ENCODE peak calls at places on chromosome 22, in six cellular contexts. I, M, G, R, F and J are unnamed samples.

GRCh38 chr22:22953796-22954195 is 66.2 kb downstream of the IGLL5 start:
- DNase-seq in G (no peak), F (no peak), I (no peak), R (no peak), M (no peak), J (no peak)

GRCh38 chr22:44288951-44289350 is 23.8 kb downstream of the SHISAL1 start:
- DNase-seq in G (no peak), R (no peak), F (no peak), I (no peak), M (no peak), J (no peak)

GRCh38 chr22:33354928-33355327 is 296.7 kb upstream of the SYN3 start:
- DNase-seq in I (no peak), G (no peak), R (no peak), F (no peak), M (no peak), J (no peak)

GRCh38 chr22:24752091-24752623 is 22.4 kb downstream of the PIWIL3 start:
- DNase-seq in G (peak), R (no peak), F (no peak), M (no peak), I (no peak), J (no peak)

GRCh38 chr22:44357962-44358553 is 45.3 kb upstream of the SHISAL1 start:
- DNase-seq in R (no peak), F (peak), G (peak), I (no peak), M (no peak), J (no peak)

GRCh38 chr22:45430871-45431270 is 17.4 kb downstream of the RIBC2 start:
- DNase-seq in G (no peak), M (no peak), F (no peak), I (no peak), R (no peak), J (no peak)

GRCh38 chr22:48979482-48979881 is 848.2 kb downstream of the BRD1 start:
- DNase-seq in R (no peak), I (no peak), F (no peak), M (no peak), G (peak), J (no peak)

GRCh38 chr22:48892571-48893287 is 934.9 kb downstream of the BRD1 start:
- DNase-seq in I (no peak), G (no peak), M (no peak), F (no peak), R (no peak), J (no peak)

GRCh38 chr22:44574057-44574456 is 76.0 kb upstream of the RTL6 start:
- DNase-seq in I (peak), G (no peak), R (peak), F (peak), M (no peak), J (peak)

GRCh38 chr22:19892249-19892879 is 37.7 kb upstream of the GNB1L start:
- DNase-seq in M (no peak), G (peak), I (no peak), R (no peak), F (no peak), J (no peak)

GRCh38 chr22:46369716-46370583 is 34.4 kb downstream of the TRMU start:
- DNase-seq in G (no peak), M (no peak), I (peak), R (no peak), F (no peak), J (no peak)

GRCh38 chr22:28560005-28560742 is 119.5 kb downstream of the TTC28 start:
- DNase-seq in F (no peak), G (no peak), I (no peak), M (no peak), R (no peak), J (no peak)

GRCh38 chr22:47837703-47838102 is 1075.3 kb downstream of the TBC1D22A start:
- DNase-seq in R (peak), G (peak), F (no peak), I (peak), M (no peak), J (no peak)

GRCh38 chr22:43066134-43066533 is 23.1 kb downstream of the TTLL1 start:
- DNase-seq in G (peak), F (no peak), R (no peak), M (no peak), I (no peak), J (no peak)

GRCh38 chr22:40396882-40397281 is 26.5 kb downstream of the SGSM3 start:
- DNase-seq in I (peak), F (peak), G (peak), M (no peak), R (no peak), J (peak)

GRCh38 chr22:20159088-20159487 is 8.2 kb upstream of the CCDC188 start:
- DNase-seq in R (no peak), I (no peak), G (no peak), M (no peak), F (no peak), J (no peak)